ENCODE peak calls at places on chromosome 20, in eight cellular contexts. W is progenitor cell of endocrine pancreas, N is AG04450, Y is ovary, O is fibroblast of the aortic adventitia, E is SK-N-SH, I is A549, X is testis. P is an unnamed sample.

GRCh38 chr20:45972500-45973183 is 639 bp upstream of the ZNF335 start:
- DNase-seq in X (no peak), I (no peak), E (no peak), O (no peak), Y (peak; percentile 24), W (no peak), N (no peak), P (no peak)

GRCh38 chr20:62943396-62943795 is 5.4 kb downstream of the GID8 start:
- DNase-seq in X (no peak), Y (no peak), E (no peak), I (no peak), O (no peak), N (no peak), W (no peak), P (no peak)

GRCh38 chr20:57805784-57806183 is 96.0 kb upstream of the PMEPA1 start:
- DNase-seq in I (no peak), W (no peak), X (no peak), Y (no peak), E (no peak), O (no peak), N (no peak), P (no peak)

GRCh38 chr20:24328901-24329300 is 140.5 kb upstream of the SYNDIG1 start:
- DNase-seq in E (no peak), O (peak; percentile 61), W (no peak), X (no peak), N (no peak), Y (no peak), I (no peak), P (no peak)

GRCh38 chr20:235891-236290 is 8.8 kb downstream of the DEFB129 start:
- DNase-seq in E (peak; percentile 17), X (peak; percentile 54), Y (no peak), O (peak; percentile 21), I (no peak), W (no peak), N (no peak), P (no peak)

GRCh38 chr20:16654858-16655257 is 75.0 kb upstream of the SNRPB2 start:
- DNase-seq in X (no peak), N (no peak), Y (no peak), W (no peak), E (no peak), O (no peak), I (no peak), P (no peak)

GRCh38 chr20:63183422-63184146 is 32.3 kb downstream of the YTHDF1 start:
- DNase-seq in W (peak; percentile 54), O (peak; percentile 6), Y (no peak), I (peak; percentile 61), N (no peak), E (peak; percentile 76), X (peak; percentile 65), P (no peak)

GRCh38 chr20:25389381-25389857 is 1.2 kb downstream of the ABHD12 start:
- DNase-seq in Y (no peak), X (no peak), W (no peak), I (no peak), O (peak; percentile 45), E (peak; percentile 13), N (no peak), P (no peak)

GRCh38 chr20:23441850-23442313 is 2.4 kb downstream of the CSTL1 start:
- DNase-seq in I (peak; percentile 92), W (peak; percentile 71), E (peak; percentile 75), Y (peak; percentile 70), N (peak; percentile 45), O (peak; percentile 80), X (peak; percentile 89), P (peak; percentile 68)

GRCh38 chr20:57715268-57715904 is 5.6 kb upstream of the PMEPA1 start:
- DNase-seq in I (no peak), X (no peak), Y (no peak), W (no peak), O (no peak), N (no peak), E (no peak), P (no peak)

GRCh38 chr20:37397954-37398749 is 52.2 kb downstream of the SRC start:
- DNase-seq in O (no peak), I (no peak), X (no peak), W (no peak), E (no peak), Y (no peak), N (no peak), P (no peak)

GRCh38 chr20:37395411-37395800 is 49.5 kb downstream of the SRC start:
- DNase-seq in Y (no peak), N (no peak), I (no peak), O (no peak), W (no peak), X (no peak), E (no peak), P (no peak)

GRCh38 chr20:37395921-37396519 is 50.1 kb downstream of the SRC start:
- DNase-seq in N (no peak), X (peak; percentile 60), O (no peak), W (peak; percentile 58), Y (no peak), E (peak; percentile 67), I (no peak), P (no peak)

GRCh38 chr20:37397076-37397953 is 51.4 kb downstream of the SRC start:
- DNase-seq in I (peak; percentile 44), N (no peak), E (no peak), Y (no peak), O (no peak), W (no peak), X (no peak), P (no peak)

GRCh38 chr20:37396520-37397075 is 50.7 kb downstream of the SRC start:
- DNase-seq in O (no peak), E (peak; percentile 77), W (peak; percentile 82), Y (no peak), I (no peak), X (no peak), N (no peak), P (no peak)
- TF ChIP-seq CTCF in O (no peak), E (no peak), W (peak; percentile 67), Y (no peak), I (no peak), X (no peak), N (no peak), P (no peak)

GRCh38 chr20:11646359-11646758 is 271.3 kb upstream of the BTBD3 start:
- DNase-seq in E (no peak), I (no peak), Y (no peak), W (no peak), N (no peak), X (no peak), O (no peak), P (no peak)
- TF ChIP-seq CTCF in E (no peak), I (no peak), Y (no peak), W (no peak), N (no peak), X (no peak), O (no peak), P (no peak)

DNA sequence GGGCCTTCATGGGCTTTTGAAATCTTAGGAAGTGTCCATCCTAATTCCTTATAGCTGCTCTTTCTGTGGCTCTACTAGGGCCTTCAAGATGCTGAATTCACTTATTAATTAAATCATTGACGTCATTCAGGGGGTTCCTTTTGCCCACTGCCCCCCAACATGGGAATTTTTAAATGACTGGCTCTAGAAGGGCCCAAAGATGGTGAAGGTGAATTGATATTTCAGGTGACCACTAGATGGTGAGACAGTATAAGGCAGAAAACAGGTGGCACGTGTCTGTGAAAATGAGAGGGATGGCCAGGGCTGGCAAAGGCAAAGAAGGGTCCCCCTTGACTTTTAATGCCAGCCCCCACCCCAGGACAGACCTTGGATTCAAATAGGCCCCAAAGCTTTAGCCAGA is 11.8 kb downstream of the GNAS start:
- DNase-seq in I (no peak), W (no peak), O (no peak), Y (no peak), X (no peak), N (no peak), E (peak; percentile 49), P (no peak)
- TF ChIP-seq CTCF in I (peak; percentile 40), W (peak; percentile 19), O (no peak), Y (no peak), X (no peak), N (peak; percentile 21), E (peak; percentile 27), P (no peak)

DNA sequence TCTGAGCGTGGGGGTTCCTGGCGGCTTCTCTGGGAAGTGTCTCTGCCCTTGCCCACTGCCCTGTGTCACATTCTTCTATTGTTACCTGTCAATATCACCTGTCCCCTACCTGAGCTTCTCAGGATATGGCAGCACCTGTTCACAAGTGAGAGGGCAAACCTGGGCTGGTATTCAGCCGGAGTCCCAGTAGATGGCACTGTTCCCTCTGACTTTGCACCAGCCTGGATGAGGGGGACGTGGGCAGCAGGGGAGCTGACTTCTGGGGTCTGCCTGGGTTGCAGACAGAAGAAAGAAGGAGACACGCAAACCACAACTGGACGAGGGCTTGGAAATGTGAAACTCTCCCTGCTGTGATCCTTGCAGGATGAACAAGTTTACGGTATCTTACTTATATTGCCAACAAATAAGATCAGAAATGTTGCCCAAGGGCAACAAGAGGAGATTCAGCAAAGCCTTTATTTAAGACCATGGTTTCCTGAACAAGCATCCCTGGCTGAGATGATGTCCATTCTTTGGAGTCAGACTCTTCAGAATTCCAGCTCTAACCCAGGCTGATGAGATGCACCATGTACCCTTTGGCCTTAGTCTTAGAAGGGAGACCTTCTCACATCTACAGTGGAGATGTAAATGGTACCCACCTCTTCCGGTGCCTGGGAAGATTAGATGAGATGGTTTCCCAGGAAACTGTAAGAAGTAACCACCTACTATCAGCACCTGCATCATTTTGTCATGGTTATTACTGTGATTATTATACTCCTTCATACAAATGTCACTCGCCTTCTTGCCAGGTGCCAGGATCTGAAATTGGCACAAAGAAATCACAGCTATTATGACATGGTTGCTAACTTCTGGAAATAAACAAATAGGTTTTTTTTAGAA is 400.0 kb upstream of the CDH4 start:
- DNase-seq in I (no peak), N (no peak), Y (no peak), E (peak; percentile 28), X (peak; percentile 20), O (no peak), W (peak; percentile 58), P (no peak)
- TF ChIP-seq CTCF in I (peak; percentile 62), N (peak; percentile 50), Y (no peak), E (no peak), X (peak; percentile 11), O (no peak), W (peak; percentile 79), P (no peak)

DNA sequence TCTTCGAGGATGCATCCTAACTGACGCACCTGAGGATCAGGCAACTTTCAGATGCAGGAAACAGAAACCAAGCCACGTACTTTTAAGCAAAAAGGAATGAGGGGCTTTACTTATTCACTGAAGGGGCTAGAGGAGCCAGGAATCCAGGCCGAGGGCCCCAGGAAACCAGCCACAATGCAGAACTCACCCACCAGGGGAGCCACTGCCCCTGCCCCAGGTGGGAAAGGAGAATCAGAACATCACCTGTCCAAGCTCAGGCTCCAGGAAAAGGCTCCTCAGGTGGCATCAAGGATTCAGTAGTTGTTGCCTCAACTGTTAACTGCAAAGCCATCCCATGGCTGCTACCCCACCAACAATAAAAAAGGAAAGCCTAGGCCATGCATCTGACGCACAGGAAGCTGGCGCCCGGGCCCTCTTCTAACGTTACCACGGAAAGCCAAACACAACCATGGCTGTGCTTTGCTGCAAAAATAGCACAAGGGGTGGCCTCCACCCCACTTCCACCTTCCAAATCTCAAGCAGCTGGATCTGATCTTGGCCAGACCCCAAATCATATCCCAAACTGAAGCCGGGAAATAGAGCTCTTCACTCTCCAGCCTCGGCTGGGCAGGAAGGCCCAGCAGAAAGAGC is 121.0 kb downstream of the PREX1 start:
- DNase-seq in E (no peak), X (no peak), Y (no peak), O (peak; percentile 74), N (no peak), W (no peak), I (no peak), P (no peak)
- TF ChIP-seq CTCF in E (no peak), X (no peak), Y (no peak), O (no peak), N (no peak), W (no peak), I (no peak), P (no peak)